ENCODE peak calls at places on chromosome 10, in nine cellular contexts. E, O, L, J, M, R, X, Q and S are unnamed samples.

GRCh38 chr10:1049425-1049958 is 573 bp upstream of the IDI1 start:
- DNase-seq in M (no peak), J (peak), X (no peak), Q (no peak), R (peak), L (no peak), O (no peak), E (peak), S (no peak)

GRCh38 chr10:122861724-122862161 is 16.1 kb upstream of the CUZD1 start:
- DNase-seq in O (no peak), E (no peak), L (peak), J (no peak), M (peak), X (no peak), Q (peak), R (no peak), S (no peak)

GRCh38 chr10:15824498-15824897 is 35.8 kb downstream of the MINDY3 start:
- DNase-seq in E (peak), R (no peak), L (peak), X (no peak), Q (peak), O (no peak), M (no peak), J (no peak), S (peak)

GRCh38 chr10:21079330-21079658 is 182.2 kb upstream of the NEBL start:
- DNase-seq in R (no peak), J (no peak), L (no peak), X (no peak), Q (no peak), E (no peak), M (no peak), O (no peak), S (no peak)

GRCh38 chr10:14617850-14618249 is 156.8 kb downstream of the FAM107B start:
- DNase-seq in M (no peak), R (no peak), Q (peak), E (no peak), J (no peak), O (no peak), X (no peak), L (peak), S (no peak)

GRCh38 chr10:97529685-97530465 is 31.2 kb downstream of the UBTD1 start:
- DNase-seq in O (no peak), E (no peak), M (no peak), L (no peak), J (no peak), Q (no peak), R (no peak), X (no peak), S (no peak)

GRCh38 chr10:50554381-50554994 is 69.3 kb downstream of the SGMS1 start:
- DNase-seq in E (no peak), M (no peak), X (no peak), Q (no peak), J (no peak), O (no peak), L (no peak), R (no peak), S (no peak)

GRCh38 chr10:126597206-126597605 is 73.3 kb downstream of the C10orf90 start:
- DNase-seq in X (no peak), M (no peak), E (no peak), L (peak), R (no peak), O (no peak), Q (no peak), J (no peak), S (no peak)

GRCh38 chr10:23826399-23826798 is 382.5 kb upstream of the KIAA1217 start:
- DNase-seq in O (no peak), Q (peak), L (peak), X (peak), M (no peak), R (no peak), E (peak), J (peak), S (no peak)

GRCh38 chr10:131732631-131733127 is 168.1 kb upstream of the PPP2R2D start:
- DNase-seq in Q (no peak), M (no peak), O (no peak), X (no peak), L (no peak), E (no peak), R (no peak), J (peak), S (no peak)

GRCh38 chr10:11409357-11409756 is 202.1 kb downstream of the USP6NL start:
- DNase-seq in Q (no peak), L (no peak), X (no peak), O (no peak), M (no peak), R (no peak), J (no peak), E (no peak), S (no peak)

GRCh38 chr10:12387561-12388210 is 38.3 kb downstream of the CAMK1D start:
- DNase-seq in X (no peak), Q (no peak), O (peak), L (no peak), E (no peak), J (no peak), R (no peak), M (no peak), S (no peak)

GRCh38 chr10:131891196-131891928 is 9.4 kb upstream of the PPP2R2D start:
- DNase-seq in E (peak), J (peak), O (no peak), Q (no peak), M (no peak), X (peak), L (no peak), R (no peak), S (no peak)

GRCh38 chr10:97939446-97939990 is 89.9 kb downstream of the GOLGA7B start:
- DNase-seq in J (no peak), M (no peak), R (no peak), Q (no peak), X (no peak), L (no peak), E (no peak), O (no peak), S (no peak)

GRCh38 chr10:119634219-119634544 is 17.0 kb upstream of the BAG3 start:
- DNase-seq in R (no peak), X (no peak), L (peak), E (no peak), O (no peak), Q (peak), M (no peak), J (no peak), S (no peak)

GRCh38 chr10:125003146-125003900 is 61.4 kb downstream of the ZRANB1 start:
- DNase-seq in O (no peak), L (no peak), Q (no peak), R (peak), X (no peak), M (no peak), J (no peak), E (no peak), S (no peak)